ENCODE peak calls at places on chromosomes 3 and 15, in six cellular contexts. One of them, this sample, is unnamed.

GRCh38 chr15:20341901-20342605 is 199.5 kb downstream of the GOLGA6L6 start:
- DNase-seq in fibroblast of pulmonary artery: peak; percentile 30
- DNase-seq in stimulated activated CD4-positive, alpha-beta T cell treated with anti-CD3 and anti-CD28 coated beads, Interleukin-4, amount 100 ng/mL, for 48 hours: no peak
- DNase-seq in fibroblast of the aortic adventitia: no peak
- DNase-seq in mammary epithelial cell: peak; percentile 42
- DNase-seq in HS-5: no peak
- DNase-seq in this sample: peak; percentile 43

GRCh38 chr15:48602358-48603122 is 43.0 kb downstream of the FBN1 start:
- DNase-seq in mammary epithelial cell: no peak
- DNase-seq in stimulated activated CD4-positive, alpha-beta T cell treated with anti-CD3 and anti-CD28 coated beads, Interleukin-4, amount 100 ng/mL, for 48 hours: no peak
- DNase-seq in fibroblast of the aortic adventitia: peak; percentile 90
- DNase-seq in HS-5: peak; percentile 64
- DNase-seq in fibroblast of pulmonary artery: peak; percentile 89
- DNase-seq in this sample: no peak

GRCh38 chr3:188559069-188559410 is 405.1 kb downstream of the LPP start:
- DNase-seq in mammary epithelial cell: no peak
- DNase-seq in HS-5: no peak
- DNase-seq in fibroblast of the aortic adventitia: peak; percentile 19
- DNase-seq in fibroblast of pulmonary artery: peak; percentile 20
- DNase-seq in stimulated activated CD4-positive, alpha-beta T cell treated with anti-CD3 and anti-CD28 coated beads, Interleukin-4, amount 100 ng/mL, for 48 hours: no peak
- DNase-seq in this sample: no peak

GRCh38 chr3:158384019-158384418 is 187.0 kb upstream of the MLF1 start:
- DNase-seq in fibroblast of the aortic adventitia: no peak
- DNase-seq in stimulated activated CD4-positive, alpha-beta T cell treated with anti-CD3 and anti-CD28 coated beads, Interleukin-4, amount 100 ng/mL, for 48 hours: no peak
- DNase-seq in HS-5: no peak
- DNase-seq in mammary epithelial cell: no peak
- DNase-seq in fibroblast of pulmonary artery: no peak
- DNase-seq in this sample: no peak

GRCh38 chr3:51799879-51800757 is 21.1 kb upstream of the IQCF6 start:
- DNase-seq in fibroblast of the aortic adventitia: peak; percentile 88
- DNase-seq in fibroblast of pulmonary artery: peak; percentile 86
- DNase-seq in HS-5: peak; percentile 61
- DNase-seq in stimulated activated CD4-positive, alpha-beta T cell treated with anti-CD3 and anti-CD28 coated beads, Interleukin-4, amount 100 ng/mL, for 48 hours: no peak
- DNase-seq in mammary epithelial cell: peak; percentile 65
- DNase-seq in this sample: peak; percentile 57

GRCh38 chr15:99014803-99015676 is 7.4 kb upstream of the PGPEP1L start:
- DNase-seq in HS-5: no peak
- DNase-seq in mammary epithelial cell: peak; percentile 85
- DNase-seq in fibroblast of the aortic adventitia: peak; percentile 24
- DNase-seq in stimulated activated CD4-positive, alpha-beta T cell treated with anti-CD3 and anti-CD28 coated beads, Interleukin-4, amount 100 ng/mL, for 48 hours: peak; percentile 47
- DNase-seq in fibroblast of pulmonary artery: peak; percentile 31
- DNase-seq in this sample: peak; percentile 37

GRCh38 chr3:170012683-170013400 is 25.0 kb upstream of the GPR160 start:
- DNase-seq in mammary epithelial cell: no peak
- DNase-seq in fibroblast of pulmonary artery: no peak
- DNase-seq in stimulated activated CD4-positive, alpha-beta T cell treated with anti-CD3 and anti-CD28 coated beads, Interleukin-4, amount 100 ng/mL, for 48 hours: no peak
- DNase-seq in HS-5: no peak
- DNase-seq in fibroblast of the aortic adventitia: no peak
- DNase-seq in this sample: no peak

GRCh38 chr15:88004379-88004778 is 252.2 kb downstream of the NTRK3 start:
- DNase-seq in HS-5: no peak
- DNase-seq in stimulated activated CD4-positive, alpha-beta T cell treated with anti-CD3 and anti-CD28 coated beads, Interleukin-4, amount 100 ng/mL, for 48 hours: no peak
- DNase-seq in fibroblast of the aortic adventitia: no peak
- DNase-seq in fibroblast of pulmonary artery: no peak
- DNase-seq in mammary epithelial cell: no peak
- DNase-seq in this sample: no peak

GRCh38 chr15:75056036-75056435 is 32.6 kb downstream of the PPCDC start:
- DNase-seq in mammary epithelial cell: no peak
- DNase-seq in fibroblast of the aortic adventitia: no peak
- DNase-seq in HS-5: no peak
- DNase-seq in fibroblast of pulmonary artery: no peak
- DNase-seq in stimulated activated CD4-positive, alpha-beta T cell treated with anti-CD3 and anti-CD28 coated beads, Interleukin-4, amount 100 ng/mL, for 48 hours: no peak
- DNase-seq in this sample: no peak

GRCh38 chr15:46088486-46089437 is 453.9 kb downstream of the SQOR start:
- DNase-seq in mammary epithelial cell: no peak
- DNase-seq in HS-5: peak; percentile 25
- DNase-seq in fibroblast of pulmonary artery: peak; percentile 89
- DNase-seq in fibroblast of the aortic adventitia: no peak
- DNase-seq in stimulated activated CD4-positive, alpha-beta T cell treated with anti-CD3 and anti-CD28 coated beads, Interleukin-4, amount 100 ng/mL, for 48 hours: no peak
- DNase-seq in this sample: no peak

GRCh38 chr3:32304510-32304909 is 66.0 kb downstream of the CMTM8 start:
- DNase-seq in fibroblast of the aortic adventitia: no peak
- DNase-seq in fibroblast of pulmonary artery: no peak
- DNase-seq in stimulated activated CD4-positive, alpha-beta T cell treated with anti-CD3 and anti-CD28 coated beads, Interleukin-4, amount 100 ng/mL, for 48 hours: no peak
- DNase-seq in HS-5: no peak
- DNase-seq in mammary epithelial cell: no peak
- DNase-seq in this sample: no peak

GRCh38 chr15:34360298-34360697 is 6.7 kb downstream of the LPCAT4 start:
- DNase-seq in fibroblast of the aortic adventitia: no peak
- DNase-seq in mammary epithelial cell: peak; percentile 63
- DNase-seq in fibroblast of pulmonary artery: no peak
- DNase-seq in HS-5: no peak
- DNase-seq in stimulated activated CD4-positive, alpha-beta T cell treated with anti-CD3 and anti-CD28 coated beads, Interleukin-4, amount 100 ng/mL, for 48 hours: no peak
- DNase-seq in this sample: no peak

GRCh38 chr3:156161172-156161571 is 40.8 kb downstream of the KCNAB1 start:
- DNase-seq in HS-5: no peak
- DNase-seq in mammary epithelial cell: no peak
- DNase-seq in stimulated activated CD4-positive, alpha-beta T cell treated with anti-CD3 and anti-CD28 coated beads, Interleukin-4, amount 100 ng/mL, for 48 hours: no peak
- DNase-seq in fibroblast of the aortic adventitia: no peak
- DNase-seq in fibroblast of pulmonary artery: no peak
- DNase-seq in this sample: no peak

GRCh38 chr3:30186741-30187219 is 419.6 kb upstream of the TGFBR2 start:
- DNase-seq in HS-5: no peak
- DNase-seq in fibroblast of pulmonary artery: no peak
- DNase-seq in fibroblast of the aortic adventitia: no peak
- DNase-seq in stimulated activated CD4-positive, alpha-beta T cell treated with anti-CD3 and anti-CD28 coated beads, Interleukin-4, amount 100 ng/mL, for 48 hours: no peak
- DNase-seq in mammary epithelial cell: no peak
- DNase-seq in this sample: no peak

GRCh38 chr15:90364251-90364650 is 12.2 kb downstream of the ZNF774 start:
- DNase-seq in mammary epithelial cell: peak; percentile 81
- DNase-seq in stimulated activated CD4-positive, alpha-beta T cell treated with anti-CD3 and anti-CD28 coated beads, Interleukin-4, amount 100 ng/mL, for 48 hours: no peak
- DNase-seq in HS-5: peak; percentile 64
- DNase-seq in fibroblast of the aortic adventitia: peak; percentile 78
- DNase-seq in fibroblast of pulmonary artery: peak; percentile 82
- DNase-seq in this sample: no peak

GRCh38 chr15:38696120-38696727 is 131.6 kb upstream of the RASGRP1 start:
- DNase-seq in mammary epithelial cell: peak; percentile 35
- DNase-seq in HS-5: no peak
- DNase-seq in fibroblast of the aortic adventitia: no peak
- DNase-seq in fibroblast of pulmonary artery: no peak
- DNase-seq in stimulated activated CD4-positive, alpha-beta T cell treated with anti-CD3 and anti-CD28 coated beads, Interleukin-4, amount 100 ng/mL, for 48 hours: peak; percentile 66
- DNase-seq in this sample: no peak

GRCh38 chr3:107222927-107223326 is 154.3 kb upstream of the CCDC54 start:
- DNase-seq in fibroblast of the aortic adventitia: peak; percentile 55
- DNase-seq in stimulated activated CD4-positive, alpha-beta T cell treated with anti-CD3 and anti-CD28 coated beads, Interleukin-4, amount 100 ng/mL, for 48 hours: no peak
- DNase-seq in mammary epithelial cell: no peak
- DNase-seq in fibroblast of pulmonary artery: peak; percentile 87
- DNase-seq in HS-5: peak; percentile 71
- DNase-seq in this sample: no peak

GRCh38 chr15:39801641-39802309 is 19.1 kb upstream of the FSIP1 start:
- DNase-seq in stimulated activated CD4-positive, alpha-beta T cell treated with anti-CD3 and anti-CD28 coated beads, Interleukin-4, amount 100 ng/mL, for 48 hours: no peak
- DNase-seq in fibroblast of pulmonary artery: peak; percentile 39
- DNase-seq in mammary epithelial cell: peak; percentile 28
- DNase-seq in HS-5: no peak
- DNase-seq in fibroblast of the aortic adventitia: no peak
- DNase-seq in this sample: no peak

GRCh38 chr15:88651293-88651692 is 12.5 kb downstream of the ISG20 start:
- DNase-seq in stimulated activated CD4-positive, alpha-beta T cell treated with anti-CD3 and anti-CD28 coated beads, Interleukin-4, amount 100 ng/mL, for 48 hours: no peak
- DNase-seq in fibroblast of pulmonary artery: no peak
- DNase-seq in mammary epithelial cell: no peak
- DNase-seq in HS-5: no peak
- DNase-seq in fibroblast of the aortic adventitia: no peak
- DNase-seq in this sample: no peak

GRCh38 chr15:42605281-42605744 is 29.9 kb downstream of the STARD9 start:
- DNase-seq in stimulated activated CD4-positive, alpha-beta T cell treated with anti-CD3 and anti-CD28 coated beads, Interleukin-4, amount 100 ng/mL, for 48 hours: no peak
- DNase-seq in HS-5: no peak
- DNase-seq in fibroblast of the aortic adventitia: peak; percentile 53
- DNase-seq in mammary epithelial cell: no peak
- DNase-seq in fibroblast of pulmonary artery: peak; percentile 64
- DNase-seq in this sample: no peak

GRCh38 chr15:55257014-55257670 is 32.5 kb downstream of the RAB27A start:
- DNase-seq in fibroblast of pulmonary artery: no peak
- DNase-seq in mammary epithelial cell: no peak
- DNase-seq in stimulated activated CD4-positive, alpha-beta T cell treated with anti-CD3 and anti-CD28 coated beads, Interleukin-4, amount 100 ng/mL, for 48 hours: no peak
- DNase-seq in fibroblast of the aortic adventitia: no peak
- DNase-seq in HS-5: no peak
- DNase-seq in this sample: no peak

GRCh38 chr3:28972921-28973320 is 307.9 kb upstream of the RBMS3 start:
- DNase-seq in stimulated activated CD4-positive, alpha-beta T cell treated with anti-CD3 and anti-CD28 coated beads, Interleukin-4, amount 100 ng/mL, for 48 hours: no peak
- DNase-seq in HS-5: peak; percentile 15
- DNase-seq in fibroblast of pulmonary artery: no peak
- DNase-seq in fibroblast of the aortic adventitia: peak; percentile 18
- DNase-seq in mammary epithelial cell: peak; percentile 26
- DNase-seq in this sample: no peak

GRCh38 chr3:125120370-125121122 is 64.7 kb upstream of the HEG1 start:
- DNase-seq in HS-5: no peak
- DNase-seq in stimulated activated CD4-positive, alpha-beta T cell treated with anti-CD3 and anti-CD28 coated beads, Interleukin-4, amount 100 ng/mL, for 48 hours: no peak
- DNase-seq in fibroblast of pulmonary artery: peak; percentile 32
- DNase-seq in mammary epithelial cell: no peak
- DNase-seq in fibroblast of the aortic adventitia: no peak
- DNase-seq in this sample: no peak